ENCODE peak calls at places on chromosome 5, in six cellular contexts. G is astrocyte of the cerebellum, O is PC-3, W is spleen, Y is A549, T is HL-60. U is an unnamed sample.

GRCh38 chr5:142253938-142254895 is 70.6 kb downstream of the SPRY4 start:
- DNase-seq in G (peak; percentile 16), O (no peak), W (no peak), Y (no peak), T (no peak), U (no peak)

GRCh38 chr5:122030251-122030650 is 47.8 kb downstream of the LOX start:
- DNase-seq in G (no peak), O (no peak), W (no peak), Y (peak; percentile 7), T (no peak), U (no peak)

GRCh38 chr5:102811962-102812361 is 56.9 kb downstream of the PAM start:
- DNase-seq in G (no peak), O (peak; percentile 96), W (no peak), Y (peak; percentile 2), T (no peak), U (peak; percentile 79)

GRCh38 chr5:96763012-96763411 is 44.7 kb downstream of the ERAP1 start:
- DNase-seq in G (no peak), O (no peak), W (no peak), Y (no peak), T (no peak), U (no peak)

GRCh38 chr5:109911731-109912130 is 222.0 kb downstream of the MAN2A1 start:
- DNase-seq in G (no peak), O (no peak), W (no peak), Y (no peak), T (no peak), U (peak; percentile 47)

GRCh38 chr5:134438268-134438622 is 26.6 kb upstream of the CDKN2AIPNL start:
- DNase-seq in G (peak; percentile 27), O (peak; percentile 32), W (peak; percentile 28), Y (no peak), T (no peak), U (no peak)

GRCh38 chr5:87390576-87391199 is 22.0 kb downstream of the CCNH start:
- DNase-seq in G (no peak), O (peak; percentile 43), W (no peak), Y (no peak), T (no peak), U (no peak)

GRCh38 chr5:142871880-142872200 is 101.7 kb downstream of the ARHGAP26 start:
- DNase-seq in G (no peak), O (no peak), W (peak; percentile 71), Y (no peak), T (no peak), U (no peak)

GRCh38 chr5:112960316-112960715 is 16.3 kb upstream of the DCP2 start:
- DNase-seq in G (no peak), O (no peak), W (no peak), Y (no peak), T (no peak), U (no peak)

GRCh38 chr5:133245191-133246052 is 193.6 kb downstream of the HSPA4 start:
- DNase-seq in G (peak; percentile 89), O (peak; percentile 94), W (peak; percentile 40), Y (peak; percentile 95), T (no peak), U (peak; percentile 94)

GRCh38 chr5:142717582-142718215 is 31.8 kb upstream of the FGF1 start:
- DNase-seq in G (no peak), O (peak; percentile 67), W (no peak), Y (peak; percentile 70), T (peak; percentile 21), U (no peak)

GRCh38 chr5:15683332-15683731 is 183.4 kb downstream of the FBXL7 start:
- DNase-seq in G (no peak), O (no peak), W (no peak), Y (peak; percentile 12), T (no peak), U (no peak)
- TF ChIP-seq CTCF in G (no peak), O (no peak), W (no peak), Y (no peak), T (peak; percentile 11), U (peak; percentile 17)

DNA sequence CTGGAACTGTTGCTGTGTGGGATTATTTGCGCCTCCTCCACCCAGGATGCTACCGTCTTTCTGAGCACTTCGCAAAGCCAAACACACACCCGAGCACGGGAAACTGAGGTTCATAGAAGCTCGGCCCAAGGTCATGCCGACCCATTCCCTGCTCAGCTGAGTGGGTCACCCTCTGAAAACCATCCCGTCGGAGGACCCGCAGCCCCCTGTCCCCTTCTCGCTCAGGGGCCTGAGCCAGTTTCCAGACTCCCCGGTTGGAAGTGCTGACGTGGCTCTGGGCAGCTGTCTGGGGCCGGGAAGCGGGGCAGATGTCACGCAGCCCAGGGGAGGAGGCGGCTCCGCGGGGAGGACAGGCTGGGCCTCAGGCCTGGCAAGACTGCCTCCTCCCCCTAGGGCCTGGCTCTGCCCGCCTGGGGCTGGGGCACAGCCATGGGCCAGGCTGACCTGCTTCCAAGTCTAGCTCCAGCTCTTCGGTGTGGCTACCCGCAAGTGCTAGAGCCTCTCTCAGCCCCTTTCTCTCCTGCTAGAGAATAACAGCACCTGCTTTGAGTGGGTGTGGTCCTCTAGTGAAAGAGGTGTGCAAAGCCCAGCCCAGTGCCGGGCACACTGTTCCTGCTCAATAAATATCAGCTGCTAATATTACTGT is 9.9 kb upstream of the CXXC5 start:
- DNase-seq in G (no peak), O (peak; percentile 73), W (peak; percentile 92), Y (no peak), T (no peak), U (no peak)
- H3K4me3 ChIP-seq in G (peak overlapping the region; percentile 34), O (peak overlapping the region; percentile 68), W (peak overlapping the region; percentile 40), Y (no peak overlapping the region), T (no peak overlapping the region), U (peak overlapping the region; percentile 35)

DNA sequence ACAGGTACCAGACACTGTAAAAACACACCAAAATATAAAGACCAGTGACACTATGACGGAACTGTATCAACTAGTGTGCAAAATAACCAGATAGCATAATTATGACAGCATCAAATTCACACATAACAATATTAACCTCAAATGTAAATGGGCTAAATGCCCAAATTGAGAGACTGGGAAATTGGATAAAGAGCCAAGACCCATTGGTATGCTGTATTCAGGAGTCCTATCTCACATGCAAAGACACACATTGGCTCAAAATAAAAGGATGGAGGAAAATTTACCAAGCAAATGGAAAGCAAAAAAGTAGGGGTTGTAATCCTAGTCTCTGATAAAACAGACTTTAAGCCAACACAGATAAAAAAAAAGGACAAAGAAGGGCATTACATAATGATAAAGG is 416.3 kb upstream of the ZNF608 start:
- DNase-seq in G (no peak), O (no peak), W (no peak), Y (no peak), T (no peak), U (no peak)
- TF ChIP-seq CTCF in G (no peak), O (no peak), W (no peak), Y (no peak), T (no peak), U (no peak)

DNA sequence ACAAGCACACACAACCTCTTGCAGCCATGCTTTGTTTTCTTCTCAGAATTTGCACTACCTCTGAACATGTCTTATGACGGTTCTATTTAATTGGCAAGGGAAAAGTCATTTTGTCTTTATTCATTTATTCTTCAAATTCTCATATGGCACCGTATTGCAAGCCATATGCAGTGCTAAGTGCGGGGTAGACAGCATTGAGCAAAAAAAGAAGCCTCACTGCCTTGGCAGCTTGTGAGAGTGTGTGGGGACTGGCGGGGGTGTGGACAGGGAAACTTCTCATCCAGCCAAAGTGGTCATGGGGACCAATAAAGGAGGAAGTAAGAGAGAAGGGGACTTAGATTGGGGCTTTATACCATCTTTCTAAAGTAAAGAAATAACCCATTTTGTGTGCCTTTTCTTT is 160.0 kb downstream of the CDH12 start:
- DNase-seq in G (no peak), O (no peak), W (no peak), Y (no peak), T (no peak), U (no peak)
- H3K4me3 ChIP-seq in G (no peak overlapping the region), O (no peak overlapping the region), W (no peak overlapping the region), Y (no peak overlapping the region), T (no peak overlapping the region), U (no peak overlapping the region)

GRCh38 chr5:62708481-62709325 is 130.1 kb downstream of the LRRC70 start:
- DNase-seq in G (no peak), O (no peak), W (no peak), Y (no peak), T (no peak), U (no peak)
- TF ChIP-seq CTCF in G (no peak), O (no peak), W (no peak), Y (no peak), T (no peak), U (no peak)

U was measured in HFF-Myc.